ENCODE peak calls at places on chromosomes 16 and 17, in five cellular contexts. D, C, A, G and Q are unnamed samples. For H3K36me3, the result is how much of the 10 kb centered on the place peaks cover.

GRCh38 chr16:83272201-83272600 is 535.6 kb upstream of the HSBP1 start:
- DNase-seq in D (no peak), C (no peak), A (no peak), G (no peak), Q (no peak)

GRCh38 chr17:43444223-43445008 is 39.4 kb upstream of the DHX8 start:
- DNase-seq in D (no peak), C (no peak), A (no peak), G (no peak), Q (no peak)

GRCh38 chr17:77009877-77010276 is 130.9 kb upstream of the SEC14L1 start:
- DNase-seq in D (no peak), C (no peak), A (no peak), G (no peak), Q (no peak)

GRCh38 chr17:71203953-71204352 is 916.9 kb upstream of the SOX9 start:
- DNase-seq in D (no peak), C (no peak), A (no peak), G (no peak), Q (no peak)

GRCh38 chr17:82244413-82245140 is 15.7 kb downstream of the SLC16A3 start:
- DNase-seq in D (no peak), C (no peak), A (peak), G (peak), Q (no peak)

GRCh38 chr16:26830716-26831115 is 236.0 kb upstream of the C16orf82 start:
- DNase-seq in D (no peak), C (no peak), A (no peak), G (no peak), Q (no peak)

GRCh38 chr17:75876190-75876937 is 2.0 kb downstream of the TRIM47 start:
- DNase-seq in D (no peak), C (no peak), A (peak), G (peak), Q (no peak)

GRCh38 chr17:61338000-61338864 is 61.4 kb upstream of the TBX2 start:
- DNase-seq in D (no peak), C (no peak), A (no peak), G (no peak), Q (no peak)

GRCh38 chr17:29390856-29391631 is 881 bp downstream of the TAOK1 start:
- DNase-seq in D (peak), C (no peak), A (peak), G (peak), Q (no peak)

GRCh38 chr17:76345377-76345945 is 8.3 kb downstream of the PRPSAP1 start:
- DNase-seq in D (peak), C (no peak), A (peak), G (no peak), Q (no peak)

GRCh38 chr16:30142672-30143346 is 19.8 kb upstream of the MAPK3 start:
- DNase-seq in D (peak), C (no peak), A (no peak), G (no peak), Q (no peak)

GRCh38 chr16:71933913-71934696 is 38.8 kb downstream of the IST1 start:
- DNase-seq in D (peak), C (no peak), A (no peak), G (no peak), Q (no peak)

GRCh38 chr17:19937522-19937921 is 40.1 kb downstream of the AKAP10 start:
- DNase-seq in D (no peak), C (no peak), A (no peak), G (no peak), Q (no peak)

GRCh38 chr17:40760105-40761016 is 5.2 kb upstream of the KRT25 start:
- DNase-seq in D (no peak), C (no peak), A (no peak), G (no peak), Q (no peak)

GRCh38 chr16:23729503-23730424 is 16.7 kb upstream of the ERN2 start:
- DNase-seq in D (peak), C (no peak), A (no peak), G (no peak), Q (no peak)

GRCh38 chr17:71071837-71072236 is 902.5 kb downstream of the KCNJ2 start:
- DNase-seq in D (no peak), C (no peak), A (no peak), G (no peak), Q (no peak)

GRCh38 chr17:80491478-80492342 is 15.3 kb upstream of the NPTX1 start:
- DNase-seq in D (no peak), C (no peak), A (no peak), G (no peak), Q (no peak)

GRCh38 chr17:10337136-10337535 is 35.7 kb downstream of the MYH13 start:
- DNase-seq in D (no peak), C (no peak), A (no peak), G (no peak), Q (no peak)

GRCh38 chr17:2542456-2542855 is 30.8 kb upstream of the METTL16 start:
- DNase-seq in D (peak), C (no peak), A (no peak), G (no peak), Q (no peak)

GRCh38 chr17:42438600-42439567 is 15.8 kb upstream of the CAVIN1 start:
- DNase-seq in D (peak), C (peak), A (peak), G (no peak), Q (no peak)

GRCh38 chr17:80751070-80751459 is 206.4 kb downstream of the RPTOR start:
- DNase-seq in D (no peak), C (no peak), A (no peak), G (peak), Q (no peak)

GRCh38 chr17:52965856-52966255 is 807.3 kb upstream of the CA10 start:
- DNase-seq in D (no peak), C (no peak), A (no peak), G (no peak), Q (no peak)

GRCh38 chr16:8756755-8757154 is 40.7 kb downstream of the TMEM186 start:
- DNase-seq in D (no peak), C (no peak), A (peak), G (no peak), Q (no peak)

GRCh38 chr16:50910698-50911025 is 168.8 kb downstream of the CYLD start:
- DNase-seq in D (no peak), C (no peak), A (no peak), G (no peak), Q (no peak)

GRCh38 chr17:59706900-59707181 is 389 bp downstream of the PTRH2 start:
- DNase-seq in D (no peak), C (no peak), A (no peak), G (no peak), Q (no peak)

GRCh38 chr17:72336026-72336803 is 215.4 kb downstream of the SOX9 start:
- DNase-seq in D (no peak), C (no peak), A (no peak), G (no peak), Q (no peak)

GRCh38 chr17:58249270-58250133 is 11.1 kb downstream of the LPO start:
- DNase-seq in D (peak), C (peak), A (peak), G (peak), Q (no peak)

GRCh38 chr17:78432226-78432894 is 53.9 kb downstream of the PGS1 start:
- DNase-seq in D (no peak), C (no peak), A (no peak), G (no peak), Q (no peak)

GRCh38 chr16:679808-680624 is at the start of gene STUB1:
- DNase-seq in D (peak), C (peak), A (peak), G (peak), Q (peak)

GRCh38 chr17:18360518-18360917 is 2.8 kb downstream of the SHMT1 start:
- DNase-seq in D (no peak), C (no peak), A (no peak), G (no peak), Q (no peak)

GRCh38 chr17:50813583-50813982 is 21.8 kb upstream of the WFIKKN2 start:
- DNase-seq in D (no peak), C (no peak), A (no peak), G (no peak), Q (no peak)

GRCh38 chr16:85412911-85413520 is 200.1 kb upstream of the GSE1 start:
- DNase-seq in D (no peak), C (no peak), A (peak), G (no peak), Q (no peak)

GRCh38 chr17:45019177-45019711 is 32.2 kb downstream of the DCAKD start:
- DNase-seq in D (peak), C (no peak), A (peak), G (no peak), Q (no peak)

GRCh38 chr16:87608400-87608985 is 6.2 kb downstream of the JPH3 start:
- DNase-seq in D (peak), C (no peak), A (no peak), G (no peak), Q (no peak)

GRCh38 chr16:75099738-75100615 is 16.6 kb downstream of the LDHD start:
- DNase-seq in D (no peak), C (no peak), A (peak), G (no peak), Q (no peak)

GRCh38 chr16:70018254-70018653 is 67.1 kb downstream of the CLEC18A start:
- DNase-seq in D (peak), C (no peak), A (no peak), G (no peak), Q (no peak)

GRCh38 chr17:15963670-15964110 is 18.8 kb downstream of the ADORA2B start:
- DNase-seq in D (no peak), C (no peak), A (no peak), G (no peak), Q (no peak)

DNA sequence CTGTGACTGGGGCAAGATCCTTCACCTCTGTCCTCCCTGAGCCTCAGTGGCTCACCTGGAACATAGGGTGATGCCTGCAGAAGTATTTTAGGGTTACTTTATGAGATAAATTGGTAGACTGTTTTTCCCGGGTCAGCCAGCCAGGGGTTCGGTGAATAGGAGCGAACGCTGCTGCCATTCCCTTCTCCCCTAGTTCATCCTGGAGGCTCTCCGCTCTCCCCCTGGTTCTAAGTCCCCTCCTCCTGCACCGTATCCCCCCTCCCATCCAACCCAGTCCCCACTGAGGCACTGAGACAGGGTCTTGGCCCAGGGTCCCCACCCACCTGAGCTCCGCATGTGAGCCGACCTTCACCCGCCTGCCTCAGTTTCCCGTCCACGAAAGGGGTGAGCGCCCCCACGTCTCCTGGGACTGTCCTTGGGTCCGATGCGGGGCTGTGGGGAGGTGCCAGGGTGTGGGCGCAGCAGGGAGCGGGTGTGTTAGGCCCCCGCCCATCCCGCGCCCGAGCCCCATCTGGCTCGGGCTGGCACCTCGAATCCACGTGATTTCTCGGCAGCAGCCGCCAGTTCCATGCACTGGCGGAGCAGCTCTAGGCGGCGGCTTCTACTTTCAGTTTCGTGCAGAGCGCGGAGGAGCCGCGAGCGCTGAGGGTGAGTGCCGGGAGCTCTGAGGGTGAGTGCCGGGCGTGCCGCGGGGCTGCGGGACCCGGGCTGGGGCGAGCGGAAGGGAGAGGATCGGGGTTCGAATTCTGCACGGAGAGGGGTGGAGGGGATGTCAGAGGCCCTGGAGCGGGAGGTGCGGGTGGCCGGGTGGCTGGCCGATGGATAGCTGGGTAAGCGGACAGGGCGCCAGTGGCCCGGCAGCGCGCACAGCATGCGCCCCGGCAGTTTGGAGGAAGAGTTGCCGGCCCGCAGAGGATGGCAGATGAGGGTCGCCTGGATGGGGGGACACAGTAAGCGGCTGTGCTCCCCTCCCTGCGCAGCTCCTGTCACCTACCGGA is at the start of gene NLRC5:
- DNase-seq in D (no peak), C (peak), A (peak), G (peak), Q (peak)
- TF ChIP-seq POLR2A in D (no peak), C (peak), A (peak), G (peak), Q (peak)

DNA sequence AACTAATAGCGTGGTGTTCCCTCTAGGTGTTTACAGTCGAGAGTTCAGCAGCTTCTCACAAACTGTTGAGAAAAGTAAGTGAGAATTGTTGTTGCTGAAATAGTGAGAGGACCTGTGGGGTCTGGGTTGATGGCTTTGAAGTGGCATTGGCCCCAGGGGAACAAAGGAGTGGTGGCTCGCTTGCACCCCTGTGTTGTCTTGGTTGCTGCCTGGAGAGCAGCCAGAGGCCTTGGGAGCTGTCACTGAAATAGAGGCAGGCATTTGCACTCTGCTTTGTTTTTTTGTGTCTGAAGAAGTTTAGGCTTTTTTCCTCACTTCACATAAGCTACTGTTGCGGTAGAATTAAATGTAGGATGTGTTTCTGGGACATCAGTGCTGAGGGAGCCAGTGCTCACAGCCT is 36.8 kb downstream of the PRMT7 start:
- DNase-seq in D (no peak), C (no peak), A (no peak), G (no peak), Q (no peak)
- H3K36me3 ChIP-seq in D (half or more), C (half or more), A (half or more), G (under half), Q (under half)

GRCh38 chr16:35365675-35366074 is 1906.3 kb downstream of the TP53TG3F start:
- DNase-seq in D (no peak), C (no peak), A (no peak), G (no peak), Q (no peak)

GRCh38 chr16:35364263-35364662 is 1904.9 kb downstream of the TP53TG3F start:
- DNase-seq in D (no peak), C (no peak), A (no peak), G (no peak), Q (no peak)

DNA sequence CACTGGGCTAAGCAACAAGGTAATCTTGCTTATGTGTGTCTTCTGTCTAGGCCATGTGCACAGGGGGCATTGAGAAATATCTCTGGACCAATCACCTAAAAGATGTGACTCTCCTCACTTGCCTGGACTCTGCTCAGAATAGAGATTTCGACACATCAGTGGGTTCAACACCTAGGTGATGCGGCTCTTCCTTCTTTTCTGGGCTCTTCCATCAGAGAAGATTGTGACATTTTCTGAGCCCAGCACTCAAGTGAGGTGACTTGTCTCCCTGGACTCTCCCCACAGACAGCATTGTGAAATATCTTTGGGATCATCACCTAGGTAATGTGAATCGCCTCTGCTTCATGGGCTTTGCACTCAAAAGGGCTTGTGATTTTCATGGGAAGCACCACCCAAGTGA is 1904.1 kb downstream of the TP53TG3F start:
- DNase-seq in D (no peak), C (no peak), A (no peak), G (no peak), Q (no peak)
- TF ChIP-seq POLR2A in D (no peak), C (no peak), A (no peak), G (no peak), Q (no peak)

GRCh38 chr17:35373984-35374765 is 754 bp upstream of the SLFN11 start:
- DNase-seq in D (no peak), C (peak), A (peak), G (peak), Q (no peak)
- H3K36me3 ChIP-seq in D (under half), C (under half), A (under half), G (under half), Q (under half)